ENCODE peak calls at places on chromosomes 11 and 22, in four cellular contexts. Y is fibroblast of pulmonary artery, U is amniotic stem cell, M is coronary artery. W is an unnamed sample.

GRCh38 chr11:114026355-114026754 is 33.2 kb upstream of the ZBTB16 start:
- DNase-seq in M (no peak), Y (peak), U (no peak), W (no peak)

GRCh38 chr22:23395476-23396361 is 184.4 kb downstream of the IGLL1 start:
- DNase-seq in U (no peak), M (no peak), Y (no peak), W (no peak)

GRCh38 chr22:25403752-25404471 is 160.6 kb upstream of the GRK3 start:
- DNase-seq in U (no peak), M (no peak), Y (peak), W (no peak)

GRCh38 chr11:128879817-128880216 is 11.3 kb upstream of the KCNJ5 start:
- DNase-seq in U (no peak), Y (no peak), M (no peak), W (no peak)

GRCh38 chr11:11478687-11479086 is 125.6 kb upstream of the CSNK2A3 start:
- DNase-seq in Y (no peak), U (no peak), M (no peak), W (no peak)

GRCh38 chr11:112525270-112525669 is 264.6 kb upstream of the PLET1 start:
- DNase-seq in U (no peak), Y (peak), M (no peak), W (no peak)

GRCh38 chr22:46364341-46365165 is 29.0 kb downstream of the TRMU start:
- DNase-seq in Y (no peak), U (no peak), M (no peak), W (no peak)

GRCh38 chr11:1382831-1383607 is 6.7 kb upstream of the BRSK2 start:
- DNase-seq in M (peak), U (peak), Y (peak), W (no peak)

GRCh38 chr11:57903441-57904123 is 120.1 kb upstream of the OR9Q1 start:
- DNase-seq in U (no peak), M (no peak), Y (no peak), W (no peak)

W was measured in type B pancreatic cell.